ENCODE peak calls at places on chromosome 21, in nine cellular contexts. V is CD8-positive, alpha-beta T cell; E is transverse colon; O is pancreas; Z is progenitor cell of endocrine pancreas; S is adrenal gland; Q is heart right ventricle; L is CD4-positive, alpha-beta T cell; K is astrocyte of the spinal cord. R is an unnamed sample.
A peak's percentile ranks its signal among the peaks of the same experiment; 100 is the strongest.

GRCh38 chr21:36156815-36157670 is at the start of gene DOP1B:
- DNase-seq in V (peak; percentile 33), E (peak; percentile 67), O (peak; percentile 53), Z (no peak), S (peak; percentile 26), Q (no peak), L (peak; percentile 21), K (no peak), R (peak; percentile 39)

GRCh38 chr21:38048241-38048640 is 132.0 kb upstream of the KCNJ6 start:
- DNase-seq in V (no peak), E (no peak), O (no peak), Z (no peak), S (no peak), Q (no peak), L (no peak), K (no peak), R (no peak)

GRCh38 chr21:42962360-42963007 is 11.9 kb upstream of the PKNOX1 start:
- DNase-seq in V (no peak), E (no peak), O (no peak), Z (no peak), S (no peak), Q (no peak), L (no peak), K (no peak), R (no peak)

GRCh38 chr21:44929242-44929798 is 8.6 kb upstream of the ITGB2 start:
- DNase-seq in V (no peak), E (no peak), O (no peak), Z (no peak), S (no peak), Q (no peak), L (no peak), K (no peak), R (no peak)

GRCh38 chr21:44962481-44962966 is 22.7 kb downstream of the SLX9 start:
- DNase-seq in V (no peak), E (no peak), O (no peak), Z (no peak), S (no peak), Q (no peak), L (no peak), K (peak; percentile 98), R (no peak)

GRCh38 chr21:17987328-17987727 is 168.2 kb upstream of the C21orf91 start:
- DNase-seq in V (no peak), E (no peak), O (no peak), Z (no peak), S (no peak), Q (no peak), L (no peak), K (no peak), R (no peak)

GRCh38 chr21:43367296-43367695 is 59.6 kb downstream of the SIK1 start:
- DNase-seq in V (no peak), E (no peak), O (no peak), Z (no peak), S (no peak), Q (no peak), L (no peak), K (no peak), R (no peak)

GRCh38 chr21:31110430-31110829 is 72.2 kb upstream of the KRTAP19-8 start:
- DNase-seq in V (no peak), E (no peak), O (no peak), Z (no peak), S (no peak), Q (no peak), L (no peak), K (peak; percentile 57), R (no peak)

GRCh38 chr21:21045538-21045937 is 47.3 kb downstream of the NCAM2 start:
- DNase-seq in V (no peak), E (no peak), O (no peak), Z (no peak), S (no peak), Q (no peak), L (no peak), K (peak; percentile 9), R (no peak)

GRCh38 chr21:44462834-44463200 is 7.5 kb downstream of the LRRC3 start:
- DNase-seq in V (no peak), E (no peak), O (no peak), Z (no peak), S (no peak), Q (no peak), L (no peak), K (no peak), R (no peak)

GRCh38 chr21:31781737-31782136 is 49.8 kb upstream of the SCAF4 start:
- DNase-seq in V (no peak), E (no peak), O (peak; percentile 20), Z (no peak), S (peak; percentile 59), Q (peak; percentile 39), L (no peak), K (peak; percentile 54), R (no peak)

GRCh38 chr21:18403685-18404084 is at the start of gene TMPRSS15:
- DNase-seq in V (no peak), E (no peak), O (no peak), Z (no peak), S (no peak), Q (no peak), L (no peak), K (no peak), R (no peak)

GRCh38 chr21:28337319-28337718 is 655.4 kb downstream of the LTN1 start:
- DNase-seq in V (no peak), E (no peak), O (no peak), Z (no peak), S (no peak), Q (no peak), L (no peak), K (peak; percentile 71), R (no peak)

GRCh38 chr21:29825936-29826335 is 113.9 kb downstream of the GRIK1 start:
- DNase-seq in V (no peak), E (no peak), O (no peak), Z (no peak), S (no peak), Q (no peak), L (no peak), K (no peak), R (no peak)

GRCh38 chr21:30102881-30103280 is 63.7 kb downstream of the CLDN17 start:
- DNase-seq in V (no peak), E (no peak), O (no peak), Z (no peak), S (no peak), Q (no peak), L (no peak), K (no peak), R (no peak)

GRCh38 chr21:43726686-43727570 is 8.0 kb downstream of the PDXK start:
- DNase-seq in V (no peak), E (no peak), O (peak; percentile 47), Z (no peak), S (peak; percentile 85), Q (no peak), L (no peak), K (no peak), R (no peak)

GRCh38 chr21:43921979-43922945 is 57.2 kb downstream of the AGPAT3 start:
- DNase-seq in V (peak; percentile 68), E (no peak), O (no peak), Z (no peak), S (no peak), Q (no peak), L (peak; percentile 51), K (no peak), R (no peak)

GRCh38 chr21:45179568-45180288 is 105.3 kb downstream of the ADARB1 start:
- DNase-seq in V (no peak), E (no peak), O (no peak), Z (no peak), S (no peak), Q (no peak), L (no peak), K (no peak), R (no peak)

GRCh38 chr21:14949603-14950002 is 115.2 kb downstream of the NRIP1 start:
- DNase-seq in V (no peak), E (no peak), O (no peak), Z (no peak), S (no peak), Q (no peak), L (no peak), K (no peak), R (no peak)

GRCh38 chr21:14956826-14957225 is 108.0 kb downstream of the NRIP1 start:
- DNase-seq in V (no peak), E (no peak), O (no peak), Z (no peak), S (no peak), Q (no peak), L (no peak), K (peak; percentile 55), R (no peak)

GRCh38 chr21:14957836-14958235 is 107.0 kb downstream of the NRIP1 start:
- DNase-seq in V (no peak), E (no peak), O (no peak), Z (no peak), S (no peak), Q (no peak), L (no peak), K (no peak), R (no peak)

GRCh38 chr21:14955936-14956520 is 108.8 kb downstream of the NRIP1 start:
- DNase-seq in V (no peak), E (no peak), O (no peak), Z (no peak), S (no peak), Q (no peak), L (no peak), K (no peak), R (no peak)

DNA sequence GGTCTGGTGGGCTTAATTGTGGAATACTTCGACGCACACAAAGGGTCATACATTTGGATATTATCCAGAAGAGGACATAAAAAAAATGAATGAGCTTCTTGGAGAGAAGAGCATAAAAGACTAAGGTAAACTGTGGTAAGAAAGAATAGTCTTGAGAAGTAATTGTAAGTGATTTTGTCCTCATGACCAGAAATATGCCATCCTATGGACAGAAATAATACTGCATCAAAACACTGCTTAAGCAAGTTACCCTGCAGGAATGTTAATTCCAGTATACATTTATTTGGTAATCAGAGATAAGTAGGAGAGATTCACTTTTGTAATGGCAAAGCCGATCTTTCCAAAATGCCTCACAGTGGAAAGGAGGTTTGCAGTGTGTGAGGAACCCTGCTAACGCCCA is 111.9 kb downstream of the NRIP1 start:
- DNase-seq in V (no peak), E (no peak), O (no peak), Z (no peak), S (no peak), Q (no peak), L (no peak), K (no peak), R (no peak)
- TF ChIP-seq CTCF in V (no peak), E (no peak), O (no peak), Z (no peak), S (no peak), Q (no peak), L (no peak), K (no peak), R (no peak)

GRCh38 chr21:34589511-34590282 is 25.2 kb downstream of the RCAN1 start:
- DNase-seq in V (no peak), E (no peak), O (peak; percentile 80), Z (no peak), S (no peak), Q (no peak), L (no peak), K (no peak), R (no peak)
- TF ChIP-seq CTCF in V (no peak), E (no peak), O (no peak), Z (no peak), S (no peak), Q (no peak), L (no peak), K (no peak), R (no peak)

GRCh38 chr21:33293811-33294216 is 27.6 kb downstream of the IL10RB start:
- DNase-seq in V (no peak), E (no peak), O (no peak), Z (no peak), S (no peak), Q (no peak), L (peak; percentile 9), K (no peak), R (no peak)
- TF ChIP-seq CTCF in V (no peak), E (no peak), O (no peak), Z (no peak), S (no peak), Q (no peak), L (no peak), K (no peak), R (no peak)

GRCh38 chr21:41846536-41846935 is 32.6 kb downstream of the PRDM15 start:
- DNase-seq in V (no peak), E (no peak), O (no peak), Z (no peak), S (no peak), Q (no peak), L (no peak), K (no peak), R (no peak)
- TF ChIP-seq CTCF in V (no peak), E (no peak), O (no peak), Z (no peak), S (no peak), Q (no peak), L (no peak), K (no peak), R (no peak)

R was measured in neural crest cell.